ENCODE peak calls at places on chromosomes 1 and 21, in nine cellular contexts. P, S, A, M, O, K, H, F and G are unnamed samples.

GRCh38 chr1:32962248-32962896 is 2.2 kb downstream of the RNF19B start:
- DNase-seq in P (no peak), O (no peak), S (no peak), M (no peak), K (no peak), F (no peak), A (no peak), H (no peak), G (no peak)

GRCh38 chr1:156706647-156707008 is 1.2 kb upstream of the CRABP2 start:
- DNase-seq in S (no peak), H (no peak), O (peak), A (no peak), F (no peak), P (peak), M (peak), K (no peak), G (peak)

GRCh38 chr1:10803971-10804820 is 7.8 kb upstream of the CASZ1 start:
- DNase-seq in M (peak), F (no peak), S (no peak), P (no peak), O (no peak), K (peak), A (no peak), H (no peak), G (no peak)

GRCh38 chr21:46119565-46120271 is 21.8 kb downstream of the COL6A2 start:
- DNase-seq in K (no peak), O (no peak), P (peak), A (peak), F (no peak), H (no peak), S (no peak), M (peak), G (peak)

GRCh38 chr1:43319766-43320165 is 17.9 kb upstream of the MPL start:
- DNase-seq in P (no peak), O (no peak), H (no peak), K (no peak), S (no peak), M (no peak), F (no peak), A (no peak), G (no peak)

GRCh38 chr1:85585845-85586244 is 5.3 kb downstream of the CCN1 start:
- DNase-seq in P (no peak), O (no peak), F (peak), A (no peak), H (no peak), M (no peak), S (peak), K (no peak), G (no peak)

GRCh38 chr1:221239911-221240310 is 360.7 kb downstream of the HLX start:
- DNase-seq in M (no peak), F (no peak), A (no peak), O (no peak), H (peak), P (no peak), K (peak), S (no peak), G (no peak)

GRCh38 chr1:48246727-48247126 is 24.2 kb downstream of the SLC5A9 start:
- DNase-seq in A (no peak), P (peak), M (peak), H (peak), F (no peak), S (no peak), O (peak), K (peak), G (peak)

GRCh38 chr1:217891966-217892365 is 260.8 kb downstream of the SPATA17 start:
- DNase-seq in M (no peak), O (no peak), P (no peak), F (peak), A (no peak), S (no peak), K (no peak), H (no peak), G (no peak)

GRCh38 chr1:37952738-37953137 is 5.9 kb upstream of the INPP5B start:
- DNase-seq in P (no peak), H (no peak), S (no peak), A (no peak), M (no peak), O (no peak), F (no peak), K (no peak), G (no peak)

GRCh38 chr1:202130816-202131522 is 8.3 kb downstream of the GPR37L1 start:
- DNase-seq in O (no peak), S (no peak), F (no peak), P (no peak), H (no peak), M (no peak), K (no peak), A (no peak), G (no peak)

GRCh38 chr1:169148472-169149252 is 42.2 kb downstream of the ATP1B1 start:
- DNase-seq in F (no peak), P (no peak), K (no peak), H (no peak), A (no peak), O (no peak), S (no peak), M (no peak), G (no peak)

GRCh38 chr1:196608401-196609113 is at the start of gene KCNT2:
- DNase-seq in O (peak), H (no peak), P (peak), M (peak), F (peak), A (peak), K (peak), S (peak), G (peak)

GRCh38 chr1:60388092-60388987 is 314.8 kb upstream of the C1orf87 start:
- DNase-seq in F (no peak), A (no peak), P (no peak), H (no peak), S (peak), O (peak), K (peak), M (no peak), G (peak)

GRCh38 chr1:186212574-186213224 is 162.4 kb downstream of the TPR start:
- DNase-seq in A (no peak), M (no peak), K (peak), F (peak), O (no peak), H (peak), S (peak), P (no peak), G (no peak)

GRCh38 chr1:9573723-9574122 is 15.0 kb upstream of the TMEM201 start:
- DNase-seq in A (no peak), F (no peak), P (no peak), M (no peak), S (peak), K (no peak), O (no peak), H (no peak), G (no peak)

GRCh38 chr1:38326135-38326534 is 279.5 kb upstream of the POU3F1 start:
- DNase-seq in S (no peak), F (no peak), H (no peak), P (no peak), K (no peak), A (no peak), M (no peak), O (no peak), G (no peak)

GRCh38 chr21:32392880-32393676 is at the start of gene URB1:
- DNase-seq in K (peak), H (no peak), S (peak), O (peak), P (peak), M (peak), F (no peak), A (peak), G (peak)

GRCh38 chr21:25457411-25457810 is 149.9 kb downstream of the MRPL39 start:
- DNase-seq in M (no peak), K (peak), H (no peak), F (peak), P (no peak), S (peak), A (no peak), O (no peak), G (no peak)

GRCh38 chr21:25459365-25459764 is 147.9 kb downstream of the MRPL39 start:
- DNase-seq in P (no peak), O (no peak), H (no peak), S (no peak), F (no peak), K (no peak), A (no peak), M (no peak), G (no peak)

GRCh38 chr21:25458484-25458883 is 148.8 kb downstream of the MRPL39 start:
- DNase-seq in K (no peak), O (no peak), F (no peak), H (no peak), P (no peak), S (no peak), A (no peak), M (no peak), G (no peak)

GRCh38 chr21:25457946-25458345 is 149.3 kb downstream of the MRPL39 start:
- DNase-seq in A (no peak), M (no peak), S (no peak), K (no peak), H (no peak), P (no peak), O (no peak), F (no peak), G (no peak)

DNA sequence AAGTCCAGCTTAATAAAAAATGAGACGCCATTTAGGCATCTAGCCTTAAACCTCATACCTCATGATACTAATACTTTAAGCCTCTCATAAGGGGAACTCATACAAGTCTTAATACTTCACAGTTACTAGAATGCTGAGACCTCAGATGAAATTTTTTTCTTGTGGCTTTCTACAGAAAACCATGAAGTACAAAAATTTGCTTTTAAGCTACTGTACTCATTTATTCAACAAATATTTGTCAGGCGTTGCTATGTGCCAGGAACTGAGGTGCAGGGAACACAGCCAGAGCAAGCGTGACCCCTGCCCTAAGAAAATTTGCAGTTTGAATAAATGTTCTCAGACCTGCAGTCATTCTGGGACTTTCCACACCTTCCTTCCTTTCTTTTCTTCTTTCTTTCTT is 150.6 kb downstream of the MRPL39 start:
- DNase-seq in O (no peak), M (no peak), A (no peak), P (no peak), K (peak), F (peak), H (no peak), S (peak), G (no peak)
- H3K4me3 ChIP-seq in O (no peak), M (no peak), A (no peak), P (no peak), K (no peak), F (no peak), H (no peak), S (no peak), G (no peak)

GRCh38 chr21:38743772-38744529 is 61.8 kb upstream of the ETS2 start:
- DNase-seq in H (no peak), P (peak), M (no peak), S (no peak), O (no peak), A (no peak), F (no peak), K (no peak), G (no peak)
- TF ChIP-seq CTCF in H (no peak), P (no peak), M (no peak), S (no peak), O (no peak), A (no peak), F (no peak), K (no peak), G (no peak)

GRCh38 chr1:1199141-1199960 is 7.0 kb downstream of the TNFRSF18 start:
- DNase-seq in P (peak), S (no peak), F (no peak), O (peak), A (no peak), K (no peak), H (no peak), M (peak), G (peak)

GRCh38 chr1:1200876-1201810 is 5.2 kb downstream of the TNFRSF18 start:
- DNase-seq in K (peak), M (peak), P (peak), O (peak), H (no peak), A (no peak), S (peak), F (no peak), G (peak)

GRCh38 chr1:1197551-1198422 is 8.6 kb downstream of the TNFRSF18 start:
- DNase-seq in P (peak), F (no peak), S (no peak), O (peak), H (no peak), K (no peak), A (no peak), M (peak), G (no peak)

GRCh38 chr1:1198423-1199140 is 7.8 kb downstream of the TNFRSF18 start:
- DNase-seq in O (peak), A (no peak), K (no peak), H (no peak), S (no peak), F (no peak), P (peak), M (peak), G (peak)

DNA sequence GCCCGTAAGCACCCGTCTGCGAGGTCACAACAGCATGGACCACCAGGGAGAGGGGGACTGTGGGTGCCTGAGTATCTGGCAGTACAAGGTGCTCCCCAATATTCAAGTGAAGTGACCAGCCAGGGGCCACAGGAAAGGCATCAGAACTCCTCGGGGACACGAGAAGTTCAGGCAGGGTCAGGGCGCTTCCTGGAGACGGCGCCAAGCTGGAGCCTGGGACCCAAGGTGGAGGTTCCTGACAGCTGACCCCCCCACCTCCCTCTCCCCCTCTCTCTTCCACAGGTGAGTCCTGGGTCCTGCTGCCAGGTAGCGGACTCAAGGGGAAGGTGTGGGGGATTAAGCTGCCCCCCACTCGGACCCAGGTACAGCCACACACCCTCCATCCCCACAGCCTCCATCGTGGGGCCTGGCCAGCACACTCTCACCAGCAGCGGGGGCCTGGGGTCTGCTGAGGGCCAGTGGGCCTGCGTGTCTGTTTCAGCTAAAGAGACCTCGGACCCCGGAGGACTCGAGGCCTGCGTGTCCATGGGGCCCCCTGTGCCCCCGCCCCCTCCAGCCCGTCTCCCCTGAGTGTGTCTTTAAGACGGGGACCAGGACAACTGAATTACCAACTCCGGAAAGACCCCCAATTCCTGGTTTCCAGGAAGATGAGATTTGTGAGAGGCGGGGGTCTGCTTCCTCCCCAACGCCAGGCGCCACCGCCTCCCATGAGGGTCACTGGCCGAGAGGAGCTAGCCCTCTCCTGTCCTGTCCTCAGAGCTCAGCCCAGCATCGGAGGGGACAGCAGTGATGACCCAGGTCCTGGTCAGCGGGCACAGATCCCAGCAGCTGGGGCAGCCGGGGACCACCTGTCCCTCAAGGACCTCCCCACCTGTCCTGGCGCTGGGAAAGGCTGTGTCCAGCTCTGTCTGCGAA is 6.2 kb downstream of the TNFRSF18 start:
- DNase-seq in O (peak), P (peak), S (no peak), H (no peak), K (no peak), M (peak), F (no peak), A (no peak), G (peak)
- H3K4me3 ChIP-seq in O (peak), P (peak), S (no peak), H (no peak), K (no peak), M (no peak), F (peak), A (peak), G (no peak)

GRCh38 chr1:25505706-25506385 is 37.6 kb upstream of the LDLRAP1 start:
- DNase-seq in M (no peak), O (no peak), S (no peak), K (no peak), F (no peak), P (no peak), A (no peak), H (no peak), G (no peak)

GRCh38 chr1:25502957-25503356 is 40.4 kb upstream of the LDLRAP1 start:
- DNase-seq in A (no peak), F (no peak), S (peak), M (no peak), H (no peak), O (no peak), K (peak), P (no peak), G (no peak)

GRCh38 chr1:25504706-25505560 is 38.5 kb upstream of the LDLRAP1 start:
- DNase-seq in H (no peak), K (no peak), M (no peak), A (no peak), P (no peak), F (no peak), S (peak), O (no peak), G (no peak)

GRCh38 chr1:25501235-25502058 is 42.0 kb upstream of the LDLRAP1 start:
- DNase-seq in S (peak), A (no peak), F (no peak), O (no peak), K (peak), H (peak), M (peak), P (no peak), G (no peak)

DNA sequence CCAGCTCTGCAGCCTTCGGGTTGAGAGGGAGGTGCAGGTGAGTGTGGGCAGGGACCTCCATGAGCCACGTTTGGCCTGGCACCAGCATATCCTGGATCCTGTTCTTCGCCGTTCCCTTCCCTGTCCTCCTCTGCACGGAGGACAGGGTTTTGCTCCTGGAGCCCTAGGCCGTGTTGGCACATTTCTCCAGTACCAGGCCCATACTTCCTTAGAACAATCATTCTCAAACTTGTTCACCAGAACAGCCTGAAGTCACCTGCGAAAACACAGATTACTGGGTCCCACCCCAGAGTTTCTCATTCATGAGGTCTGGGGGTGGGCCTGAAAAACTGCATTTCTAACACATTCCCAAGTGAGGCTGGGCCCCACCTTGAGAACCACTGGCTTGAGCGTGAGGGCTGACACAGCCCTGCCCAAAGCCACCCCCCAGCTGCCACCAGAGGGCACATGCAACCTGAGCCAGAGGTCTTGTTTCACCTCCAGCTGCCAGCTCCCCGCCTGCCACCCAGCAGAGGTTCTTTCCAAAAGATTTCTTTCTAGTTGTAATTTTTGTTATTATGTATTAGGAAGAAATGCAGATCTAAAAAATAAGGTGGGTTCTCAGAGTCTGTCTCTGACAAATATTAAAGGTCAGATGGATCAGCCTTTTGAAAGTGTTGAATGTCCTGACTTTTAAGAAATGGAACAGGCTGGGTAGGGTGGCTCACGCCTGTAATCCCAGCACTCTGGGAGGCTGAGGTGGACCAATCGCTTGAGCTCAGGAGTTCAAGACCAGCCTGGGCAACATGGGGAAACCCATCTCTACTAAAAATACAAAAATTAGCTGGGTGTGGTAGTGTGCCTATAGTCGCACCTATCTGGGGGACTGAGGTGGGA is 39.6 kb upstream of the LDLRAP1 start:
- DNase-seq in A (no peak), K (peak), S (peak), F (no peak), O (peak), H (no peak), P (peak), M (peak), G (no peak)
- TF ChIP-seq CTCF in A (peak), K (peak), S (peak), F (peak), O (peak), H (peak), P (peak), M (peak), G (peak)

GRCh38 chr21:34986561-34987533 is 62.3 kb downstream of the RUNX1 start:
- DNase-seq in A (no peak), P (no peak), F (peak), M (no peak), H (no peak), S (peak), O (no peak), K (no peak), G (no peak)
- H3K4me3 ChIP-seq in A (no peak), P (no peak), F (no peak), M (no peak), H (no peak), S (no peak), O (no peak), K (no peak), G (no peak)

DNA sequence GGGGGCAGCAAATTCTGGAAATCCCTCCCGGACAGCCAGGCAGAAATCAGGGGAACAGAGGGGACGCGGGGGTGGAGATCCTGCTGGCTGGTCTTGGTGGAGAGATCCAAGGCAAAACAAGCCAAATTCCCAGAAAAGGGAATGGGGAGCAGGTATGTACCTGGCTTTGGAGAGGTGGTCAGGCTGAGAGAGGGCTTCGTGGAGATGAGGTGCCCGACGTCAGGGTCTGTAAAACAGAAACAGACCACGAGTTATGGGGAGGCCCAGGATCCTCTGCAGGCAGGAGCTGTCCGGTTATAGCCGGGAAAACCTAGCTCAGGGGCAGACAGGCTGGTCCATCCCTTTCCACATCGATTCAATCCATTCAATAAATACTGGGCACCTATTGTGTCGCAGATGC is 4.4 kb downstream of the CLEC20A start:
- DNase-seq in A (no peak), P (no peak), H (no peak), O (no peak), K (no peak), S (no peak), M (no peak), F (no peak), G (no peak)
- TF ChIP-seq CTCF in A (no peak), P (no peak), H (no peak), O (no peak), K (no peak), S (no peak), M (no peak), F (no peak), G (no peak)

DNA sequence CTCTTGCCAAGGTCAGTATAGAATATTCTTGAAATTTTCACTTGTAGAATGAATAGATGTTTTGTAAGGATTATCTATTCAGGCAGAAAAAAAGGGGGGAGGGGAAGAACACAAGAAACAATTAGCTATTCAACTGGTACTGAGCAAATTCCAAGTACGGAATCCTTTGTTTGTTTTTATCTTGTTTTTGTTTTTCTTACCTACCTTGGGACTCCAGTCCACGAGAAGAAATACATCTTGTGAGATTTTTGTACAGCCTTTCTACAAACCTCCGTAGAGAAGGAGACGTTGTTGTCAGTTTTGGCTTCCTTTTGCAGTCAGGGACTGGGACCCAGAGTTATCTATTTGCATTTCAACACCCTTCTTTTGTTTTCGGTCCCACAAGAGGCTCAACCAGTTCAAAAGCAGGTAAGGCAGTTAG is 36.0 kb downstream of the ZNF281 start:
- DNase-seq in M (no peak), O (no peak), S (no peak), K (peak), H (no peak), P (no peak), A (no peak), F (no peak), G (no peak)
- H3K4me3 ChIP-seq in M (no peak), O (no peak), S (no peak), K (no peak), H (no peak), P (no peak), A (no peak), F (no peak), G (no peak)